ENCODE peak calls at places on chromosome 20, in eight cellular contexts. O, R, G, U, J, F, L and B are unnamed samples. For H3K36me3, the result is how much of the 10 kb centered on the place peaks cover.

GRCh38 chr20:1893721-1894470 is 1.3 kb upstream of the SIRPA start:
- DNase-seq in J (no peak), F (no peak), L (no peak), G (no peak), U (no peak), R (peak), O (peak), B (no peak)

GRCh38 chr20:43583982-43584432 is 6.7 kb upstream of the IFT52 start:
- DNase-seq in G (peak), J (peak), L (no peak), R (peak), O (peak), U (peak), F (peak), B (peak)

GRCh38 chr20:38725959-38726848 is 1.9 kb downstream of the SLC32A1 start:
- DNase-seq in O (peak), F (peak), L (no peak), G (peak), R (no peak), J (peak), U (no peak), B (peak)

GRCh38 chr20:23440004-23440403 is 519 bp downstream of the CSTL1 start:
- DNase-seq in U (no peak), R (no peak), O (no peak), J (no peak), F (no peak), L (no peak), G (no peak), B (no peak)

GRCh38 chr20:57103146-57103800 is 163.2 kb downstream of the BMP7 start:
- DNase-seq in L (no peak), O (no peak), J (no peak), R (no peak), U (no peak), G (no peak), F (no peak), B (no peak)

GRCh38 chr20:63830821-63831593 is at the start of gene ZBTB46:
- DNase-seq in R (no peak), F (peak), G (peak), J (peak), L (no peak), O (peak), U (peak), B (peak)

GRCh38 chr20:10369723-10370090 is 64.3 kb downstream of the MKKS start:
- DNase-seq in O (no peak), G (peak), L (no peak), U (peak), R (no peak), J (peak), F (peak), B (no peak)

GRCh38 chr20:24586523-24586840 is 117.1 kb downstream of the SYNDIG1 start:
- DNase-seq in O (no peak), R (no peak), F (no peak), G (no peak), J (no peak), U (no peak), L (no peak), B (no peak)

GRCh38 chr20:13231031-13231752 is 10.1 kb downstream of the ISM1 start:
- DNase-seq in O (no peak), G (no peak), R (no peak), U (peak), J (no peak), F (peak), L (no peak), B (no peak)

GRCh38 chr20:33947709-33948295 is 45.9 kb upstream of the RALY start:
- DNase-seq in F (peak), R (no peak), G (peak), U (peak), O (no peak), J (no peak), L (no peak), B (peak)

GRCh38 chr20:57270204-57270937 is 3.9 kb upstream of the BMP7 start:
- DNase-seq in F (no peak), R (no peak), J (no peak), G (no peak), U (no peak), L (no peak), O (no peak), B (no peak)

GRCh38 chr20:18077157-18077556 is 19.4 kb upstream of the OVOL2 start:
- DNase-seq in R (no peak), J (no peak), O (no peak), L (no peak), F (no peak), U (no peak), G (peak), B (no peak)

GRCh38 chr20:63681609-63682142 is 14.8 kb upstream of the TNFRSF6B start:
- DNase-seq in O (no peak), U (no peak), G (no peak), F (no peak), R (no peak), L (no peak), J (no peak), B (no peak)

GRCh38 chr20:22801528-22801927 is 217.2 kb upstream of the FOXA2 start:
- DNase-seq in O (no peak), U (no peak), G (no peak), J (no peak), L (no peak), R (no peak), F (no peak), B (no peak)

GRCh38 chr20:37209661-37210314 is 30.4 kb upstream of the MROH8 start:
- DNase-seq in J (peak), G (no peak), U (no peak), L (no peak), R (no peak), O (no peak), F (peak), B (no peak)

GRCh38 chr20:5596401-5597193 is 153.6 kb upstream of the SHLD1 start:
- DNase-seq in R (no peak), G (no peak), U (no peak), O (no peak), J (no peak), L (no peak), F (no peak), B (no peak)

GRCh38 chr20:57838670-57839142 is 128.9 kb upstream of the PMEPA1 start:
- DNase-seq in R (no peak), U (peak), L (no peak), G (no peak), O (no peak), J (no peak), F (no peak), B (no peak)

GRCh38 chr20:24917056-24917455 is 32.0 kb upstream of the CST7 start:
- DNase-seq in J (no peak), U (no peak), R (no peak), L (no peak), O (no peak), G (no peak), F (no peak), B (no peak)

GRCh38 chr20:62001178-62001715 is 64.4 kb downstream of the TAF4 start:
- DNase-seq in U (no peak), O (no peak), F (no peak), J (no peak), R (no peak), L (no peak), G (no peak), B (no peak)
- H3K36me3 ChIP-seq in U (under half), O (under half), F (under half), J (under half), R (half or more), L (half or more), G (under half), B (half or more)

GRCh38 chr20:50915424-50915823 is 15.8 kb downstream of the ADNP start:
- DNase-seq in F (peak), U (peak), G (no peak), J (no peak), R (no peak), O (no peak), L (no peak), B (no peak)
- H3K36me3 ChIP-seq in F (under half), U (under half), G (under half), J (under half), R (under half), O (under half), L (under half), B (under half)

GRCh38 chr20:62287759-62288534 is 14.8 kb upstream of the ADRM1 start:
- DNase-seq in O (no peak), F (peak), R (no peak), G (no peak), J (peak), U (no peak), L (no peak), B (no peak)

GRCh38 chr20:62289898-62290297 is 12.9 kb upstream of the ADRM1 start:
- DNase-seq in R (no peak), L (no peak), F (no peak), G (no peak), J (no peak), O (no peak), U (no peak), B (no peak)

GRCh38 chr20:62288535-62289105 is 14.2 kb upstream of the ADRM1 start:
- DNase-seq in O (no peak), L (no peak), R (no peak), G (no peak), U (no peak), J (no peak), F (no peak), B (no peak)

GRCh38 chr20:62287129-62287528 is 15.7 kb upstream of the ADRM1 start:
- DNase-seq in G (no peak), O (no peak), J (no peak), F (no peak), R (no peak), L (no peak), U (no peak), B (no peak)

DNA sequence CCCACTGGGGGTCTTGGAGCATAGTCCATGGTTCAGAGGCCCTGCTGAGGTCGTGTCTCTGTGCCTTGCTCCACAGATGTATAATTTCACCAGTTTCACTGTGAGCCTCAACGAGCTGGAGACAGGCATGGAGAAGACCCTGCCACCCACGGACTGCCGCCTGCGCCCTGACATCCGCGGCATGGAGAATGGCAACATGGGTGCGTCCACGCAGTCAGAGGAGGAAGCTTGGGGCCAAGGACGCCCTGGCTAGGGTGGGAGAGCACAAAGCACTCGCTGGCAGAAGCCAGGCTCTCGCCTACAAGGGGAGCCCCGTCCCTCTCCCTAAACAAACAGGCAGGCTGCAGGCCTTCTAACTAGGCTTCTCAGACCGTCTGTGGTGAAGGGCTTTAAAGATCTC is 13.7 kb upstream of the ADRM1 start:
- DNase-seq in G (no peak), L (no peak), F (no peak), O (no peak), J (no peak), R (no peak), U (no peak), B (no peak)
- H3K36me3 ChIP-seq in G (under half), L (under half), F (under half), O (under half), J (under half), R (half or more), U (under half), B (under half)

GRCh38 chr20:42123981-42124473 is 505.9 kb upstream of the CHD6 start:
- DNase-seq in O (no peak), J (no peak), G (no peak), U (no peak), L (no peak), R (no peak), F (no peak), B (no peak)
- H3K36me3 ChIP-seq in O (under half), J (under half), G (under half), U (under half), L (under half), R (under half), F (under half), B (under half)

DNA sequence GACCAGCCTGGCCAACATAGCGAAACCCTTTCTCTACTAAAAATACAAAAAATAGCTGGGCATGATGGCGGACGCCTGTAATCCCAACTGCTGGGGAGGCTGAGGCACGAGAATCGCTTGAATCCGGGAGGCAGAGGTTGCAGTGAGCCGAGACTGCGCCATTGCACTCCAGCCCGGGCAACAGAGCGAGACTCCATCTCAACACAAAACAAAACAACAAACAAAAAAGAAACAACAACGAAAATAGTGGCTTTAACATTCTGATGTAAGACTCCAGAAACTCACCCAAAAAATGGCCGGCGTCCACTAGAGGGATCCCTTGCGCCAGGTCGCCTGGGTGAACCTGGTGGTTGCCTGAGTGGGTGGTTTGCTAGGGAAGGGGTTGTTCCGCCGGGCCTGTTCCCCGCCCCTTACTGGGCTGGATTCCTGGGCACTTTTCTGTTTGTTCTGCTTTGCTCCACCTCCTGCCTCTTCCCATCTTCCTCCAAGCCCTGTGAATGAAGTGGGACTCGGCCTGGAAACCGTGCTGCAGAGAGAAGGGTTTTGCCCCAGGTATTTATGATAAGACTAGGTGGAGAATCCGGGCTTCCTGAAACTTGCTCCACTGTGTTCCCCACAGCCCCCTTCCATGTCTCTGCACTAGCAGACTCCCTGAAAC is 1.5 kb downstream of the PABPC1L start:
- DNase-seq in O (no peak), L (no peak), J (peak), U (peak), R (no peak), F (peak), G (peak), B (peak)
- H3K36me3 ChIP-seq in O (under half), L (under half), J (under half), U (under half), R (under half), F (under half), G (under half), B (under half)